ENCODE peak calls at places on chromosomes 2 and 18, in eight cellular contexts. X is kidney, L is kidney epithelial cell, G is left ventricle myocardium inferior, D is lower lobe of right lung, M is psoas muscle, S is AG04450, H is H7. N is an unnamed sample.

GRCh38 chr2:124633812-124634211 is 608.7 kb downstream of the CNTNAP5 start:
- DNase-seq in L (no peak), H (no peak), G (no peak), S (no peak), X (no peak), D (no peak), M (no peak), N (no peak)

GRCh38 chr18:10453885-10454772 is at the start of gene APCDD1:
- DNase-seq in H (peak), S (no peak), D (peak), L (no peak), M (peak), G (peak), X (peak), N (no peak)

GRCh38 chr18:63741769-63742168 is 33.4 kb upstream of the SERPINB7 start:
- DNase-seq in D (no peak), H (no peak), X (no peak), L (no peak), G (no peak), M (no peak), S (no peak), N (no peak)

GRCh38 chr2:12702661-12703121 is 14.0 kb upstream of the TRIB2 start:
- DNase-seq in M (no peak), H (no peak), D (no peak), L (no peak), G (no peak), S (no peak), X (no peak), N (no peak)

GRCh38 chr2:78992451-78992806 is 33.1 kb upstream of the REG3G start:
- DNase-seq in X (no peak), M (no peak), L (no peak), G (no peak), H (peak), S (no peak), D (no peak), N (no peak)

GRCh38 chr18:35432565-35433001 is 55.4 kb upstream of the ZNF396 start:
- DNase-seq in X (no peak), D (no peak), G (no peak), H (no peak), S (no peak), M (no peak), L (no peak), N (no peak)

GRCh38 chr2:239289545-239289944 is 111.3 kb downstream of the HDAC4 start:
- DNase-seq in S (no peak), D (peak), M (no peak), H (no peak), X (no peak), G (no peak), L (no peak), N (no peak)

GRCh38 chr18:63451774-63452173 is 25.0 kb upstream of the SERPINB5 start:
- DNase-seq in S (no peak), L (no peak), D (no peak), G (no peak), X (no peak), M (no peak), H (no peak), N (no peak)

GRCh38 chr2:74179063-74179865 is 585 bp upstream of the MOB1A start:
- DNase-seq in S (no peak), D (no peak), X (no peak), G (no peak), M (no peak), L (no peak), H (no peak), N (no peak)

GRCh38 chr2:46988733-46989481 is 73.3 kb upstream of the MCFD2 start:
- DNase-seq in L (no peak), H (peak), G (no peak), X (no peak), M (no peak), D (no peak), S (no peak), N (no peak)

GRCh38 chr2:122736279-122736678 is 980.8 kb downstream of the TSN start:
- DNase-seq in M (no peak), L (no peak), S (no peak), X (no peak), H (no peak), D (no peak), G (no peak), N (no peak)

GRCh38 chr2:212136216-212136795 is 402.3 kb downstream of the ERBB4 start:
- DNase-seq in D (no peak), H (no peak), M (no peak), X (no peak), S (no peak), G (no peak), L (no peak), N (no peak)

GRCh38 chr2:15827001-15827400 is 113.3 kb upstream of the MYCN start:
- DNase-seq in M (no peak), X (no peak), S (no peak), L (no peak), D (no peak), G (no peak), H (no peak), N (no peak)

GRCh38 chr18:13374096-13374467 is 155.5 kb downstream of the LDLRAD4 start:
- DNase-seq in G (no peak), L (no peak), H (no peak), S (no peak), D (no peak), X (peak), M (no peak), N (no peak)

GRCh38 chr2:134466141-134466540 is 212.3 kb downstream of the MGAT5 start:
- DNase-seq in X (no peak), D (no peak), G (no peak), S (no peak), M (no peak), H (peak), L (no peak), N (no peak)

GRCh38 chr18:63183952-63184351 is 135.6 kb downstream of the BCL2 start:
- DNase-seq in D (no peak), S (no peak), M (no peak), L (no peak), X (no peak), H (no peak), G (no peak), N (no peak)

GRCh38 chr2:199596549-199596948 is 138.8 kb upstream of the SATB2 start:
- DNase-seq in L (no peak), S (no peak), M (no peak), D (no peak), H (peak), G (no peak), X (no peak), N (no peak)

GRCh38 chr18:76450452-76450851 is 44.6 kb downstream of the ZNF516 start:
- DNase-seq in L (no peak), G (no peak), D (no peak), H (no peak), M (no peak), X (no peak), S (no peak), N (no peak)
- H3K4me3 ChIP-seq in L (peak), G (peak), D (peak), H (peak), M (peak), X (peak), S (peak), N (peak)

GRCh38 chr2:72150157-72150960 is 2.7 kb upstream of the CYP26B1 start:
- DNase-seq in G (peak), M (peak), X (peak), H (peak), D (peak), S (peak), L (peak), N (peak)
- H3K4me3 ChIP-seq in G (peak), M (peak), X (peak), H (peak), D (peak), S (peak), L (no peak), N (peak)

GRCh38 chr2:127078691-127079270 is 28.2 kb downstream of the BIN1 start:
- DNase-seq in G (no peak), D (no peak), X (no peak), S (no peak), M (no peak), H (no peak), L (no peak), N (no peak)
- H3K4me3 ChIP-seq in G (no peak), D (no peak), X (no peak), S (no peak), M (peak), H (no peak), L (no peak), N (no peak)

GRCh38 chr2:236935131-236935530 is 150.6 kb upstream of the COPS8 start:
- DNase-seq in L (no peak), S (no peak), H (no peak), X (no peak), G (no peak), D (no peak), M (no peak), N (no peak)
- H3K4me3 ChIP-seq in L (no peak), S (no peak), H (no peak), X (no peak), G (no peak), D (no peak), M (no peak), N (no peak)

GRCh38 chr2:184137955-184138354 is 460.4 kb upstream of the ZNF804A start:
- DNase-seq in D (no peak), L (no peak), M (no peak), S (no peak), X (peak), H (no peak), G (no peak), N (no peak)
- H3K4me3 ChIP-seq in D (no peak), L (no peak), M (no peak), S (no peak), X (no peak), H (no peak), G (no peak), N (no peak)

GRCh38 chr2:216632321-216632951 is 784 bp upstream of the IGFBP2 start:
- DNase-seq in G (no peak), X (no peak), S (no peak), D (no peak), L (no peak), M (no peak), H (no peak), N (no peak)
- H3K4me3 ChIP-seq in G (peak), X (no peak), S (peak), D (no peak), L (peak), M (peak), H (peak), N (peak)

GRCh38 chr18:47557160-47557559 is 305.7 kb upstream of the SKOR2 start:
- DNase-seq in S (no peak), L (no peak), X (no peak), D (no peak), G (no peak), H (no peak), M (no peak), N (no peak)

GRCh38 chr18:47558110-47558750 is 306.8 kb upstream of the SKOR2 start:
- DNase-seq in S (no peak), H (no peak), D (no peak), X (no peak), L (no peak), M (no peak), G (no peak), N (no peak)

GRCh38 chr18:47561316-47561715 is 309.9 kb upstream of the SKOR2 start:
- DNase-seq in H (peak), S (no peak), D (no peak), L (no peak), M (no peak), G (no peak), X (no peak), N (no peak)

DNA sequence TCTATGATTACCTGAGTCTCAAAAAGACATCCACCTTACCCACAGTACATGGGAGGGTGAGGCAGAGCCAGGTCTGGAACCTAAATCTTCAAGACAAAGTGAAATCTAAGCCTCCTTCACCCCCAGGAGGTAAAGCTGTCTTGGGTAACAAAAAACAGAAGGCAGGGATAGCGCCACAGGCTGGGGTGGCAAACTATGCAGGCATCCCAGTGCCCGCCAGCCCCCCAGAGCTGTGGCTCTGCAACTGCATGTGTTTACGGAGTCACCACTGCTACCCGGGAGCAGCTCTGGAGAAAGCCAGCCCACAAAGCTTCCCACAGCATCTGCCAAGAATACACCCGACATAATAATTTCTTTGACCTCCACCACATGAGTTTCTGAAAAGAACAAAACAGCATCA is 309.2 kb upstream of the SKOR2 start:
- DNase-seq in G (no peak), M (no peak), L (no peak), X (no peak), D (no peak), H (peak), S (no peak), N (no peak)
- H3K4me3 ChIP-seq in G (no peak), M (no peak), L (no peak), X (no peak), D (no peak), H (no peak), S (no peak), N (no peak)

N was measured in right lobe of liver.